ENCODE peak calls at places on chromosomes 1 and 21, in five cellular contexts. B is HepG2, U is K562, K is GM12878, I is H1. Q is an unnamed sample.

GRCh38 chr1:3604468-3604974 is 6.8 kb downstream of the MEGF6 start:
- DNase-seq in B (no peak), U (no peak), K (no peak), I (no peak), Q (peak)

GRCh38 chr1:233614743-233615521 is 1.0 kb downstream of the KCNK1 start:
- DNase-seq in B (no peak), U (no peak), K (no peak), I (peak), Q (no peak)

GRCh38 chr1:172359531-172359991 is 60.9 kb upstream of the C1orf105 start:
- DNase-seq in B (peak), U (no peak), K (no peak), I (no peak), Q (no peak)

GRCh38 chr1:54843449-54843848 is 42.3 kb upstream of the TTC22 start:
- DNase-seq in B (no peak), U (no peak), K (no peak), I (no peak), Q (no peak)

GRCh38 chr1:154925335-154926170 is 11.0 kb downstream of the PMVK start:
- DNase-seq in B (no peak), U (no peak), K (no peak), I (no peak), Q (no peak)

GRCh38 chr1:78005755-78006154 is 1.0 kb downstream of the DNAJB4 start:
- DNase-seq in B (peak), U (no peak), K (no peak), I (no peak), Q (peak)

GRCh38 chr1:17558954-17559617 is 19.6 kb downstream of the ARHGEF10L start:
- DNase-seq in B (no peak), U (no peak), K (no peak), I (no peak), Q (no peak)

GRCh38 chr1:246450485-246451251 is 56.4 kb downstream of the SMYD3 start:
- DNase-seq in B (peak), U (peak), K (no peak), I (no peak), Q (peak)

GRCh38 chr1:62765981-62766380 is 18.0 kb upstream of the ATG4C start:
- DNase-seq in B (no peak), U (no peak), K (no peak), I (no peak), Q (no peak)

GRCh38 chr1:81142099-81142776 is 658.5 kb upstream of the ADGRL2 start:
- DNase-seq in B (no peak), U (no peak), K (no peak), I (no peak), Q (no peak)

GRCh38 chr1:8473121-8473891 is 155.4 kb downstream of the SLC45A1 start:
- DNase-seq in B (peak), U (no peak), K (no peak), I (no peak), Q (no peak)

GRCh38 chr1:201683397-201683796 is 144.5 kb downstream of the NAV1 start:
- DNase-seq in B (no peak), U (no peak), K (no peak), I (no peak), Q (no peak)

GRCh38 chr1:159937014-159937750 is 8.2 kb downstream of the IGSF9 start:
- DNase-seq in B (no peak), U (no peak), K (no peak), I (no peak), Q (no peak)

GRCh38 chr1:25174730-25175612 is 57.3 kb downstream of the SYF2 start:
- DNase-seq in B (peak), U (no peak), K (no peak), I (peak), Q (no peak)

GRCh38 chr1:54591127-54591756 is 32.1 kb downstream of the FAM151A start:
- DNase-seq in B (no peak), U (no peak), K (no peak), I (no peak), Q (no peak)

GRCh38 chr21:46340998-46341397 is 17.0 kb downstream of the PCNT start:
- DNase-seq in B (no peak), U (no peak), K (no peak), I (no peak), Q (no peak)

GRCh38 chr1:109623601-109624161 is 4.0 kb downstream of the AMPD2 start:
- DNase-seq in B (no peak), U (no peak), K (no peak), I (peak), Q (no peak)

GRCh38 chr1:56424744-56425493 is 154.4 kb downstream of the PLPP3 start:
- DNase-seq in B (peak), U (no peak), K (no peak), I (no peak), Q (peak)

GRCh38 chr1:244022301-244022700 is 28.8 kb upstream of the ZBTB18 start:
- DNase-seq in B (no peak), U (no peak), K (no peak), I (no peak), Q (no peak)

GRCh38 chr1:1250828-1251284 is 4.3 kb upstream of the C1QTNF12 start:
- DNase-seq in B (no peak), U (no peak), K (peak), I (no peak), Q (no peak)

GRCh38 chr21:39935716-39936115 is 68.5 kb downstream of the PCP4 start:
- DNase-seq in B (no peak), U (no peak), K (no peak), I (no peak), Q (no peak)

GRCh38 chr1:41662656-41663437 is 178.4 kb upstream of the EDN2 start:
- DNase-seq in B (no peak), U (no peak), K (no peak), I (peak), Q (no peak)

DNA sequence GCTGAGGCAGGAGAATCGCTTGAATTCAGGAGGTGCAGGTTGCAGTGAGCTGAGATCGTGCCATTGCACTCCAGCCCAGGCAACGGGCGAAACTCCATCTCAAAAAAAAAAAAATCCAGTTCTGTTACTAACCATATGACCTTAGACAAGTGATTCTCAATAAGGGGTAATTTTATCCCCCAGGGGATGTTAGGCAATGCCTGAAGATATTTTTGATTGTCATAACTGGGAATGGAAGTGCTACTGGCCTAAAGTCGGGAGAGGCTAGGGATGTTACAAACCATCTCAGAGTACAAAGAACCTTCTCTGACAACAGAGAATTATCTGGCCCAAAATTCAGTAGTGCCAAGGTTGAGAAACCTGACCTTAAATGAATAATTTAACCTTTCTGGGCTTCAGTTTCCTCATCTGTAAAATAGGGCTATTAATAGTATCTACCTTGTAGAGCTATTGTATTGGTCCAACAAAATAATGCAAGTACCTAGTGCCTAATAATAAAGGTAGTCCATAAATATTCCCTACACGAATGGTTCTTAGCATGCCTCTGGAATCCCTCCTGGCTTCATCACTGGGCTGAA is 5.8 kb upstream of the LMNA start:
- DNase-seq in B (no peak), U (no peak), K (no peak), I (no peak), Q (no peak)
- H3K4me2 ChIP-seq in B (no peak), U (no peak), K (no peak), I (no peak), Q (peak)

GRCh38 chr21:23026878-23027277 is 2028.7 kb downstream of the NCAM2 start:
- DNase-seq in B (no peak), U (no peak), K (no peak), I (no peak), Q (no peak)
- TF ChIP-seq ATF3 in B (no peak), U (no peak), K (no peak), I (no peak), Q (no peak)

DNA sequence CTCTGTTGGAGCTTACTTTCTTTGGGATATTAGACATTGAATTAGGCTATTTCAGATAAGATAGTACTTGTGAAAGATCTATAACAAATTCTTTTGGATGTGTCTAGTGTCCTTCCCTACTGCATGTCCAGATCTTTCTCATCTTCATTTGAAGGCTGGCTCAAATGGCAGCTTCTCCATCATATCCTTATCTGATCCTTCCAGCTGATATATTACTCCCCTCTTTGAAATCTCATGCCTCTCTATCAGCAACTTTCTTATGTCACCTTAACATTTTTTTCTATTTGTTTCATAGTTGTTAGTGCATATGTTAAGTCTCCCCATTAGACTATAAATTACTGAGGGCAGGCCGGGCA is 17.5 kb downstream of the CAP1 start:
- DNase-seq in B (no peak), U (peak), K (no peak), I (no peak), Q (no peak)
- H3K4me2 ChIP-seq in B (peak), U (peak), K (peak), I (no peak), Q (no peak)

DNA sequence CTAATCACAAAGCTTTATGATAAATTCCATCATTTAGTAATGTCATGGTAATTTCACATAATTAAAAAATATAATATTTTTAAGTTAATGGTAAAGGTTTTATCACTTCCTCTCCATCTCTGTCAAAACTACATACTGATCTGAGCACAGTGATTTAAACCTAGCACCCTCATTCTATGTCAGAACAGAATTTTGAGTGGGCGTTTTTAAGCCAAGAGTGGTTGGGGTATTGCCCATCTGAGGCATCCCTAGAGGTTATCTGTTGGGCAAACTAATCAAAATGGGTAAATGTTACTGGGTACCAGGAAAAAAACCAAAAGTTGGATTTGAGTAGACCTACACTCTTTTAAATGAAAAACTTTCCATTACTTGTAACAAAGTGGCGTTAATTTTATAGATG is 100.7 kb upstream of the GFI1 start:
- DNase-seq in B (no peak), U (no peak), K (peak), I (no peak), Q (no peak)
- TF ChIP-seq ATF3 in B (no peak), U (no peak), K (no peak), I (no peak), Q (no peak)

DNA sequence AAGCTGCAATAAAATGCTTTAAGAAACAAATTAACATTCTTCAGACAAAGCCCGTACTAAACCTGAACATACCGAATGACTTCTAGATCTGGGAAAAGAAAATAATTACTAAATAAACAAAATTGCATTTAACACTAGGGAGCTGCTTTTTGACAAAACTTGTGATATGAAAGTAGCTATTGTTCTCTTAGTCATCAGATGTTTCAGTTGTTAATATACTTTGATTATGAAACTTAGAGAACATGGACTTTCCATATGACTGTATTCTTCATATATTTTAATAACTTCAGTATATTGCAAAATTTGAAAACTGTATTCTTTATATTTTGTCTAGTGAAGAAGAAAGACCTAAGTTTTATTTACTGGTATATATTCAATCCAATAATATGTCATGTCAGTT is 1262.1 kb downstream of the NCAM2 start:
- DNase-seq in B (no peak), U (no peak), K (no peak), I (no peak), Q (no peak)
- H3K4me2 ChIP-seq in B (no peak), U (no peak), K (no peak), I (no peak), Q (no peak)

GRCh38 chr1:37557402-37557801 is 662 bp downstream of the DNALI1 start:
- DNase-seq in B (no peak), U (no peak), K (no peak), I (no peak), Q (no peak)

GRCh38 chr1:37559080-37559479 is 2.3 kb downstream of the DNALI1 start:
- DNase-seq in B (no peak), U (no peak), K (no peak), I (no peak), Q (no peak)

GRCh38 chr1:37553927-37554808 is at the start of gene SNIP1:
- DNase-seq in B (peak), U (peak), K (peak), I (peak), Q (peak)

GRCh38 chr1:37558411-37558810 is 1.7 kb downstream of the DNALI1 start:
- DNase-seq in B (no peak), U (no peak), K (no peak), I (no peak), Q (no peak)

DNA sequence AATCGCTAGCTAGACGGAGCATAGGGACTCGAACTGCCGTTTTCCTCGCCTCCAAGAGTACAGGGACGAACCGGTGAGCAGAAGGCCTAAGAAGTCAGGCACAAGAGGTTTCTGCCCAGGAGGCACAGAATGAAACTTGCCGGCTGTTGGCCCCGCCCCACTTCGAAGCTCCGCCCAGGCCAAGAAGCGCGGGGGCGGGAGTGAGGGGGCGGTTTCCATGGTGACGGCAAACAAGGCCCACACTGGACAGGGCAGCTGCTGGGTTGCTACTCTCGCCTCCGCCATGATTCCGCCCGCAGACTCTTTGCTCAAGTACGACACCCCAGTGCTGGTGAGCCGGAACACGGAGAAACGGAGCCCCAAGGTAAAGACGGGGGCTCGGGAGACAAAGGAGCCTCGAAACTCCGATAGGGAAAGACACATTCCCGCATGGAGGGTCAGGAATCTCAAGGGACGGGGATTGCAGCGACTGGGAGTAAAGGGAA is at the start of gene DNALI1:
- DNase-seq in B (peak), U (peak), K (no peak), I (peak), Q (no peak)
- TF ChIP-seq ATF3 in B (no peak), U (no peak), K (no peak), I (no peak), Q (no peak)

GRCh38 chr1:226308166-226308722 is 720 bp downstream of the LIN9 start:
- DNase-seq in B (no peak), U (no peak), K (no peak), I (no peak), Q (no peak)

GRCh38 chr1:226302731-226303130 is 6.2 kb downstream of the LIN9 start:
- DNase-seq in B (no peak), U (no peak), K (no peak), I (no peak), Q (no peak)

GRCh38 chr1:226306425-226306824 is 2.5 kb downstream of the LIN9 start:
- DNase-seq in B (no peak), U (no peak), K (no peak), I (no peak), Q (no peak)

GRCh38 chr1:226305184-226305583 is 3.8 kb downstream of the LIN9 start:
- DNase-seq in B (no peak), U (no peak), K (no peak), I (no peak), Q (no peak)

DNA sequence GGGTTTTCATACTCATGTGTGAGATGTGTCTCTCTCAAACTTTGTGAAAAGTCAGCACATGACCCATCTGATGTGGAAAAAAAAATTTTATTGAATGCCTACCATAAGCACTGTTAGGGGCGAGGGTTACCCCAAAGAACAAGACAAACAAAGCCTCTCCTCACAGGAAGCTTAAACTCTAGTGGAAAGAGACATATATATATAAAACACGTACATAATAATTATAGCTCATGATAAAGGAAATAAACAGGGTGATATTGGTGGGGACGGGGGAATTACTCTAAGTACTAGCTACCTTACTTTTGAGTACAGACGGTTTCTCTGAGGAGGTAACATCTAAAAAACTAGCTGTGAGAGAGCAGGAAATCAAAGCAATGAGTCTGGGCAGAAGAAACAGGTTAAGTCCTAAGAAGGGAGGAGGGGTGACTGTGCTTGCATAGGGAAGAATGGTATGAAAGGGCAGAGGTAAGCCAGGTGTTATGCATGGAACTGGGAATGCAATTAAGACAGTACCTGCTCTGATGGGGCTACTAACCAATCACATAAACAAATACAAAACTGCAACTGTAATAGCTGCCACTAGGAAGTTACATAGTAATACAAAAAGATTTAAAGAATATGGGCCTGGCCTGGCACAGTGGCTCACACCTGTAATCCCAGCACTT is 4.5 kb downstream of the LIN9 start:
- DNase-seq in B (no peak), U (no peak), K (no peak), I (no peak), Q (no peak)
- H3K4me2 ChIP-seq in B (no peak), U (no peak), K (no peak), I (peak), Q (no peak)

DNA sequence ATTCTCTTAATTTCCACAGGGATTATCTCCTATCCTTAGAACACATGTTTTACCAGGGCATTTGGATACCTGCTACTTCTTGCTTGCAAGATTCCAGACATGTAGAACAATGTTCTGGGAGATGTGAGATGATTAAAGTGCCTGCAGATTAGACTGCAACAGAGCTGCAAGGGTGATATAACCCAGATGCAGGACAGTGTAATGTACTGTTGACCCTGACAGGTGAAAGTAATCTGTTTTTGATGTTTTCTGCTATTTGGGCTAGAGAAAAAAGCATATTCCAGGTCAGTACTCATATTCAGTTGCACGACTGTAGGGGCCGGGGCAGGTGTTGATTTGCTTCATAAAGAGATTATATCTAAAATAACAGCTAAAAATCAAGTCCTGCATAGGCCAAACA is 27.1 kb upstream of the TMEM54 start:
- DNase-seq in B (no peak), U (no peak), K (no peak), I (no peak), Q (no peak)
- TF ChIP-seq ATF3 in B (no peak), U (no peak), K (no peak), I (no peak), Q (no peak)

DNA sequence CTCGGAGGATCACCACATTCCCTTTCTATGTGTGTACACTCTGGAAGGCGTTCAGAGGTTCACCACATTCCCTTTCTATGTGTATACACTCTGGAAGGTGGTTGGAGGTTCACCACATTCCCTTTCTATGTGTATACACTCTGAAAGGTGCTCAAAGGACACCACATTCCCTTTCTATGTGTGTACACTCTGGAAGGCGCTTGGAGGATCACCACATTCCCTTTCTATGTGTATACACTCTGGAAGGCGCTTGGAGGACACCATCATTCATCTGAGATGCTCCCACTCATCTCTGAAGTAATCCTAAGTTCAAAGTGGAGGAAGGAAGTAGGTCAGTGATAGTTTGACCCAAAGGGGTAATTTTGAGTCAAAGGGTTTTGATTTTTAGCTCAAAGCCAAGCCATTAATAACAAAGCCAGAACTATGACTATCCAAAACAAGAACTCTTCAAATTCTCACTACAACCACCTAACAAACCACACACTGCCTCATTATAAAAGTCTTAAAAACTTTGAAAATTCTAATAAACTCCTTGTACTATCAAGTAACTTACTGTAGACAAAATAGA is 32.9 kb downstream of the NRIP1 start:
- DNase-seq in B (no peak), U (no peak), K (no peak), I (no peak), Q (no peak)
- H3K4me2 ChIP-seq in B (no peak), U (no peak), K (no peak), I (no peak), Q (no peak)

GRCh38 chr1:162230096-162230495 is 146.6 kb downstream of the SPATA46 start:
- DNase-seq in B (no peak), U (no peak), K (no peak), I (peak), Q (peak)
- TF ChIP-seq ATF3 in B (no peak), U (no peak), K (no peak), I (no peak), Q (no peak)

Q was measured in HCT116.